ENCODE peak calls at places on chromosomes 11 and 22, in ten cellular contexts. O is GM23338, B is upper lobe of left lung, W is HCT116, U is stomach, T is GM12892, Q is Panc1, F is HL-60, M is esophagus muscularis mucosa, J is GM12891. C is an unnamed sample.

GRCh38 chr22:32352681-32353080 is 5.0 kb upstream of the RFPL3 start:
- DNase-seq in W (no peak), M (no peak), J (no peak), Q (no peak), U (no peak), T (no peak), F (no peak), B (peak; percentile 71), O (peak; percentile 31), C (no peak)

GRCh38 chr22:22023581-22024137 is 41.1 kb upstream of the TOP3B start:
- DNase-seq in Q (no peak), M (no peak), J (no peak), T (no peak), W (no peak), F (no peak), U (no peak), O (no peak), B (no peak), C (no peak)

GRCh38 chr11:831132-831864 is 1.5 kb upstream of the CD151 start:
- DNase-seq in F (no peak), J (no peak), U (no peak), B (peak; percentile 83), T (no peak), O (no peak), W (no peak), Q (no peak), M (no peak), C (no peak)

GRCh38 chr22:46022881-46023512 is 46.0 kb upstream of the WNT7B start:
- DNase-seq in B (no peak), Q (no peak), M (no peak), J (no peak), F (no peak), O (no peak), U (no peak), T (no peak), W (no peak), C (no peak)

GRCh38 chr11:96658436-96658835 is 268.6 kb downstream of the JRKL start:
- DNase-seq in O (no peak), F (no peak), B (no peak), T (no peak), M (no peak), J (no peak), U (no peak), Q (no peak), W (no peak), C (no peak)

GRCh38 chr11:28759311-28759710 is 651.1 kb downstream of the METTL15 start:
- DNase-seq in F (no peak), W (peak; percentile 2), J (no peak), U (peak; percentile 27), B (no peak), Q (no peak), O (peak; percentile 52), M (no peak), T (no peak), C (no peak)

GRCh38 chr22:43826142-43827093 is 14.3 kb upstream of the EFCAB6 start:
- DNase-seq in T (no peak), O (no peak), F (no peak), W (no peak), B (no peak), U (peak; percentile 41), J (peak; percentile 18), Q (no peak), M (no peak), C (no peak)

GRCh38 chr11:130203766-130204702 is 44.5 kb downstream of the ST14 start:
- DNase-seq in W (no peak), M (no peak), O (no peak), T (no peak), U (no peak), B (no peak), F (no peak), J (no peak), Q (no peak), C (no peak)

GRCh38 chr22:45216133-45217003 is 24.3 kb downstream of the KIAA0930 start:
- DNase-seq in O (peak; percentile 68), U (no peak), J (no peak), M (no peak), W (no peak), T (no peak), Q (no peak), F (no peak), B (no peak), C (no peak)

GRCh38 chr11:74966651-74967050 is 17.6 kb downstream of the SPCS2 start:
- DNase-seq in J (no peak), Q (peak; percentile 57), T (no peak), U (no peak), M (no peak), F (no peak), W (no peak), O (no peak), B (no peak), C (no peak)

GRCh38 chr11:8095831-8096522 is 15.0 kb downstream of the TUB start:
- DNase-seq in U (peak; percentile 16), T (no peak), M (no peak), O (no peak), F (no peak), J (no peak), W (no peak), B (no peak), Q (no peak), C (no peak)

GRCh38 chr11:70710192-70710965 is 312.1 kb downstream of the CTTN start:
- DNase-seq in B (no peak), Q (no peak), O (no peak), F (no peak), T (no peak), W (no peak), J (no peak), M (no peak), U (no peak), C (no peak)

GRCh38 chr22:47154621-47155081 is 392.2 kb downstream of the TBC1D22A start:
- DNase-seq in F (no peak), O (no peak), U (peak; percentile 50), B (no peak), W (no peak), M (no peak), J (no peak), Q (no peak), T (no peak), C (no peak)

GRCh38 chr11:118691926-118692830 is 12.7 kb upstream of the TREH start:
- DNase-seq in M (no peak), B (no peak), F (peak; percentile 77), U (no peak), W (no peak), T (peak; percentile 44), J (no peak), O (no peak), Q (no peak), C (no peak)

GRCh38 chr11:125081098-125081798 is 18.1 kb downstream of the SLC37A2 start:
- DNase-seq in F (no peak), T (no peak), O (no peak), W (no peak), Q (no peak), J (no peak), B (no peak), M (no peak), U (no peak), C (no peak)

GRCh38 chr11:63917685-63918523 is 940 bp upstream of the RCOR2 start:
- DNase-seq in T (no peak), J (no peak), O (peak; percentile 94), U (peak; percentile 74), F (peak; percentile 38), M (no peak), B (peak; percentile 88), Q (no peak), W (peak; percentile 68), C (no peak)

GRCh38 chr11:126839496-126839895 is 161.1 kb downstream of the KIRREL3 start:
- DNase-seq in M (no peak), U (no peak), F (no peak), T (no peak), Q (no peak), O (no peak), W (no peak), B (no peak), J (no peak), C (peak; percentile 75)

GRCh38 chr11:118672865-118673264 is 6.6 kb downstream of the TREH start:
- DNase-seq in W (no peak), M (no peak), B (no peak), J (no peak), Q (no peak), T (no peak), F (no peak), O (peak; percentile 64), U (no peak), C (no peak)

GRCh38 chr11:108223449-108224149 is 732 bp downstream of the ATM start:
- DNase-seq in Q (no peak), B (no peak), F (peak; percentile 17), M (no peak), U (no peak), J (no peak), O (no peak), T (no peak), W (no peak), C (no peak)

GRCh38 chr11:85724750-85725465 is 38.9 kb upstream of the CCDC89 start:
- DNase-seq in T (no peak), O (no peak), F (no peak), M (no peak), B (no peak), W (no peak), U (no peak), J (no peak), Q (no peak), C (no peak)

GRCh38 chr22:27999876-28000275 is 80.8 kb upstream of the PITPNB start:
- DNase-seq in F (no peak), O (no peak), T (no peak), J (no peak), B (peak; percentile 56), Q (no peak), W (no peak), M (no peak), U (no peak), C (no peak)

GRCh38 chr11:106281455-106282173 is 204.2 kb downstream of the AASDHPPT start:
- DNase-seq in T (no peak), O (no peak), U (no peak), J (no peak), F (no peak), W (peak; percentile 18), M (no peak), Q (peak; percentile 63), B (no peak), C (no peak)
- TF ChIP-seq POLR2AphosphoS5 in T (no peak), O (no peak), U (no peak), J (no peak), F (no peak), W (no peak), M (no peak), Q (no peak), B (no peak), C (no peak)

GRCh38 chr22:36506637-36507517 is at the start of gene FOXRED2:
- DNase-seq in M (peak; percentile 97), U (peak; percentile 93), T (peak; percentile 99), B (peak; percentile 99), O (peak; percentile 90), F (peak; percentile 83), Q (no peak), W (no peak), J (peak; percentile 99), C (no peak)
- TF ChIP-seq POLR2AphosphoS5 in M (peak; percentile 91), U (peak; percentile 88), T (peak; percentile 46), B (peak; percentile 86), O (peak; percentile 80), F (peak; percentile 81), Q (peak; percentile 71), W (peak; percentile 79), J (peak; percentile 28), C (peak; percentile 90)

GRCh38 chr11:46618789-46619188 is 1.4 kb downstream of the ATG13 start:
- DNase-seq in F (no peak), W (no peak), M (no peak), B (no peak), J (no peak), T (no peak), U (peak; percentile 37), Q (no peak), O (no peak), C (no peak)
- TF ChIP-seq POLR2AphosphoS5 in F (no peak), W (no peak), M (no peak), B (no peak), J (no peak), T (no peak), U (no peak), Q (no peak), O (no peak), C (no peak)

GRCh38 chr11:40816976-40817375 is 642.5 kb downstream of the LRRC4C start:
- DNase-seq in B (no peak), F (no peak), M (no peak), U (no peak), J (no peak), Q (no peak), W (no peak), O (no peak), T (no peak), C (no peak)
- TF ChIP-seq POLR2AphosphoS5 in B (no peak), F (no peak), M (no peak), U (no peak), J (no peak), Q (no peak), W (no peak), O (no peak), T (no peak), C (no peak)

C was measured in SK-N-MC.